ENCODE peak calls at places on chromosomes 6 and 20, in eight cellular contexts. One of them, this sample, is unnamed.

GRCh38 chr20:60354181-60354580 is 396.0 kb downstream of the CDH26 start:
- DNase-seq in brain microvascular endothelial cell: no peak
- DNase-seq in HFFc6: no peak
- DNase-seq in nephron progenitor cell: no peak
- DNase-seq in testis: no peak
- DNase-seq in neural progenitor cell: no peak
- DNase-seq in A549: no peak
- DNase-seq in activated CD4-positive, alpha-beta T cell treated with anti-CD3 and anti-CD28 coated beads for 48 hours: no peak
- DNase-seq in this sample: no peak

GRCh38 chr6:43867246-43867645 is 97.2 kb downstream of the VEGFA start:
- DNase-seq in brain microvascular endothelial cell: no peak
- DNase-seq in HFFc6: no peak
- DNase-seq in nephron progenitor cell: no peak
- DNase-seq in testis: no peak
- DNase-seq in neural progenitor cell: no peak
- DNase-seq in A549: no peak
- DNase-seq in activated CD4-positive, alpha-beta T cell treated with anti-CD3 and anti-CD28 coated beads for 48 hours: no peak
- DNase-seq in this sample: no peak

GRCh38 chr6:160160450-160160849 is 38.8 kb downstream of the SLC22A1 start:
- DNase-seq in brain microvascular endothelial cell: peak; percentile 44
- DNase-seq in HFFc6: no peak
- DNase-seq in nephron progenitor cell: no peak
- DNase-seq in testis: no peak
- DNase-seq in neural progenitor cell: no peak
- DNase-seq in A549: no peak
- DNase-seq in activated CD4-positive, alpha-beta T cell treated with anti-CD3 and anti-CD28 coated beads for 48 hours: no peak
- DNase-seq in this sample: peak; percentile 4

GRCh38 chr6:105136433-105137350 is 43.1 kb downstream of the POPDC3 start:
- DNase-seq in brain microvascular endothelial cell: peak; percentile 25
- DNase-seq in HFFc6: peak; percentile 31
- DNase-seq in nephron progenitor cell: peak; percentile 74
- DNase-seq in testis: peak; percentile 54
- DNase-seq in neural progenitor cell: peak; percentile 87
- DNase-seq in A549: peak; percentile 45
- DNase-seq in activated CD4-positive, alpha-beta T cell treated with anti-CD3 and anti-CD28 coated beads for 48 hours: peak; percentile 24
- DNase-seq in this sample: peak; percentile 84

GRCh38 chr20:57261488-57262243 is 4.8 kb downstream of the BMP7 start:
- DNase-seq in brain microvascular endothelial cell: no peak
- DNase-seq in HFFc6: no peak
- DNase-seq in nephron progenitor cell: no peak
- DNase-seq in testis: no peak
- DNase-seq in neural progenitor cell: peak; percentile 57
- DNase-seq in A549: no peak
- DNase-seq in activated CD4-positive, alpha-beta T cell treated with anti-CD3 and anti-CD28 coated beads for 48 hours: no peak
- DNase-seq in this sample: no peak

GRCh38 chr6:83216806-83217205 is 23.6 kb downstream of the RWDD2A start:
- DNase-seq in brain microvascular endothelial cell: peak; percentile 25
- DNase-seq in HFFc6: no peak
- DNase-seq in nephron progenitor cell: no peak
- DNase-seq in testis: no peak
- DNase-seq in neural progenitor cell: no peak
- DNase-seq in A549: no peak
- DNase-seq in activated CD4-positive, alpha-beta T cell treated with anti-CD3 and anti-CD28 coated beads for 48 hours: no peak
- DNase-seq in this sample: no peak

GRCh38 chr20:20327756-20328155 is 40.1 kb upstream of the INSM1 start:
- DNase-seq in brain microvascular endothelial cell: no peak
- DNase-seq in HFFc6: no peak
- DNase-seq in nephron progenitor cell: no peak
- DNase-seq in testis: no peak
- DNase-seq in neural progenitor cell: no peak
- DNase-seq in A549: peak; percentile 6
- DNase-seq in activated CD4-positive, alpha-beta T cell treated with anti-CD3 and anti-CD28 coated beads for 48 hours: no peak
- DNase-seq in this sample: no peak

GRCh38 chr20:25276533-25277050 is 28.7 kb downstream of the PYGB start:
- DNase-seq in brain microvascular endothelial cell: no peak
- DNase-seq in HFFc6: no peak
- DNase-seq in nephron progenitor cell: no peak
- DNase-seq in testis: peak; percentile 13
- DNase-seq in neural progenitor cell: no peak
- DNase-seq in A549: no peak
- DNase-seq in activated CD4-positive, alpha-beta T cell treated with anti-CD3 and anti-CD28 coated beads for 48 hours: no peak
- DNase-seq in this sample: no peak

GRCh38 chr20:44056010-44056698 is 130.8 kb downstream of the JPH2 start:
- DNase-seq in brain microvascular endothelial cell: peak; percentile 23
- DNase-seq in HFFc6: no peak
- DNase-seq in nephron progenitor cell: peak; percentile 46
- DNase-seq in testis: no peak
- DNase-seq in neural progenitor cell: peak; percentile 72
- DNase-seq in A549: peak; percentile 36
- DNase-seq in activated CD4-positive, alpha-beta T cell treated with anti-CD3 and anti-CD28 coated beads for 48 hours: peak; percentile 57
- DNase-seq in this sample: no peak

GRCh38 chr6:4637691-4638433 is 138.3 kb upstream of the CDYL start:
- DNase-seq in brain microvascular endothelial cell: peak; percentile 80
- DNase-seq in HFFc6: peak; percentile 86
- DNase-seq in nephron progenitor cell: no peak
- DNase-seq in testis: no peak
- DNase-seq in neural progenitor cell: no peak
- DNase-seq in A549: peak; percentile 10
- DNase-seq in activated CD4-positive, alpha-beta T cell treated with anti-CD3 and anti-CD28 coated beads for 48 hours: peak; percentile 65
- DNase-seq in this sample: no peak

GRCh38 chr6:42104807-42105713 is 37.4 kb downstream of the C6orf132 start:
- DNase-seq in brain microvascular endothelial cell: no peak
- DNase-seq in HFFc6: no peak
- DNase-seq in nephron progenitor cell: no peak
- DNase-seq in testis: peak; percentile 40
- DNase-seq in neural progenitor cell: no peak
- DNase-seq in A549: no peak
- DNase-seq in activated CD4-positive, alpha-beta T cell treated with anti-CD3 and anti-CD28 coated beads for 48 hours: no peak
- DNase-seq in this sample: no peak

GRCh38 chr6:13190391-13190790 is 137.9 kb downstream of the TBC1D7 start:
- DNase-seq in brain microvascular endothelial cell: no peak
- DNase-seq in HFFc6: no peak
- DNase-seq in nephron progenitor cell: no peak
- DNase-seq in testis: no peak
- DNase-seq in neural progenitor cell: no peak
- DNase-seq in A549: no peak
- DNase-seq in activated CD4-positive, alpha-beta T cell treated with anti-CD3 and anti-CD28 coated beads for 48 hours: no peak
- DNase-seq in this sample: no peak

GRCh38 chr20:24986436-24987015 is 6.0 kb downstream of the APMAP start:
- DNase-seq in brain microvascular endothelial cell: no peak
- DNase-seq in HFFc6: no peak
- DNase-seq in nephron progenitor cell: no peak
- DNase-seq in testis: no peak
- DNase-seq in neural progenitor cell: no peak
- DNase-seq in A549: no peak
- DNase-seq in activated CD4-positive, alpha-beta T cell treated with anti-CD3 and anti-CD28 coated beads for 48 hours: no peak
- DNase-seq in this sample: no peak

GRCh38 chr6:122654016-122654415 is 43.8 kb downstream of the PKIB start:
- DNase-seq in brain microvascular endothelial cell: no peak
- DNase-seq in HFFc6: no peak
- DNase-seq in nephron progenitor cell: no peak
- DNase-seq in testis: no peak
- DNase-seq in neural progenitor cell: no peak
- DNase-seq in A549: no peak
- DNase-seq in activated CD4-positive, alpha-beta T cell treated with anti-CD3 and anti-CD28 coated beads for 48 hours: no peak
- DNase-seq in this sample: no peak

GRCh38 chr6:34557228-34557627 is 1.1 kb upstream of the SPDEF start:
- DNase-seq in brain microvascular endothelial cell: no peak
- DNase-seq in HFFc6: no peak
- DNase-seq in nephron progenitor cell: no peak
- DNase-seq in testis: no peak
- DNase-seq in neural progenitor cell: no peak
- DNase-seq in A549: no peak
- DNase-seq in activated CD4-positive, alpha-beta T cell treated with anti-CD3 and anti-CD28 coated beads for 48 hours: no peak
- DNase-seq in this sample: no peak

GRCh38 chr6:90286884-90287488 is 9.7 kb downstream of the BACH2 start:
- DNase-seq in brain microvascular endothelial cell: peak; percentile 41
- DNase-seq in HFFc6: peak; percentile 6
- DNase-seq in nephron progenitor cell: peak; percentile 55
- DNase-seq in testis: peak; percentile 75
- DNase-seq in neural progenitor cell: peak; percentile 79
- DNase-seq in A549: peak; percentile 65
- DNase-seq in activated CD4-positive, alpha-beta T cell treated with anti-CD3 and anti-CD28 coated beads for 48 hours: peak; percentile 86
- DNase-seq in this sample: no peak

GRCh38 chr20:34815636-34816035 is 9.8 kb downstream of the NCOA6 start:
- DNase-seq in brain microvascular endothelial cell: no peak
- DNase-seq in HFFc6: no peak
- DNase-seq in nephron progenitor cell: no peak
- DNase-seq in testis: no peak
- DNase-seq in neural progenitor cell: no peak
- DNase-seq in A549: no peak
- DNase-seq in activated CD4-positive, alpha-beta T cell treated with anti-CD3 and anti-CD28 coated beads for 48 hours: no peak
- DNase-seq in this sample: no peak

GRCh38 chr6:160810238-160810637 is 108.2 kb downstream of the PLG start:
- DNase-seq in brain microvascular endothelial cell: no peak
- DNase-seq in HFFc6: no peak
- DNase-seq in nephron progenitor cell: no peak
- DNase-seq in testis: no peak
- DNase-seq in neural progenitor cell: no peak
- DNase-seq in A549: peak; percentile 61
- DNase-seq in activated CD4-positive, alpha-beta T cell treated with anti-CD3 and anti-CD28 coated beads for 48 hours: no peak
- DNase-seq in this sample: no peak

GRCh38 chr6:136920858-136921520 is 1.1 kb upstream of the SLC35D3 start:
- DNase-seq in brain microvascular endothelial cell: no peak
- DNase-seq in HFFc6: no peak
- DNase-seq in nephron progenitor cell: peak; percentile 48
- DNase-seq in testis: no peak
- DNase-seq in neural progenitor cell: peak; percentile 42
- DNase-seq in A549: no peak
- DNase-seq in activated CD4-positive, alpha-beta T cell treated with anti-CD3 and anti-CD28 coated beads for 48 hours: peak; percentile 27
- DNase-seq in this sample: peak; percentile 62

GRCh38 chr20:63974402-63975200 is 4.8 kb downstream of the SAMD10 start:
- DNase-seq in brain microvascular endothelial cell: no peak
- DNase-seq in HFFc6: no peak
- DNase-seq in nephron progenitor cell: no peak
- DNase-seq in testis: no peak
- DNase-seq in neural progenitor cell: no peak
- DNase-seq in A549: peak; percentile 36
- DNase-seq in activated CD4-positive, alpha-beta T cell treated with anti-CD3 and anti-CD28 coated beads for 48 hours: no peak
- DNase-seq in this sample: no peak

GRCh38 chr20:4889446-4889845 is 111.9 kb downstream of the SLC23A2 start:
- DNase-seq in brain microvascular endothelial cell: no peak
- DNase-seq in HFFc6: no peak
- DNase-seq in nephron progenitor cell: no peak
- DNase-seq in testis: no peak
- DNase-seq in neural progenitor cell: no peak
- DNase-seq in A549: no peak
- DNase-seq in activated CD4-positive, alpha-beta T cell treated with anti-CD3 and anti-CD28 coated beads for 48 hours: no peak
- DNase-seq in this sample: no peak

GRCh38 chr6:142926494-142927273 is 18.3 kb downstream of the HIVEP2 start:
- DNase-seq in brain microvascular endothelial cell: peak; percentile 89
- DNase-seq in HFFc6: peak; percentile 73
- DNase-seq in nephron progenitor cell: peak; percentile 83
- DNase-seq in testis: peak; percentile 90
- DNase-seq in neural progenitor cell: peak; percentile 80
- DNase-seq in A549: peak; percentile 74
- DNase-seq in activated CD4-positive, alpha-beta T cell treated with anti-CD3 and anti-CD28 coated beads for 48 hours: peak; percentile 75
- DNase-seq in this sample: peak; percentile 85

GRCh38 chr6:43287717-43288679 is 10.1 kb upstream of the SLC22A7 start:
- DNase-seq in brain microvascular endothelial cell: no peak
- DNase-seq in HFFc6: no peak
- DNase-seq in nephron progenitor cell: no peak
- DNase-seq in testis: no peak
- DNase-seq in neural progenitor cell: no peak
- DNase-seq in A549: no peak
- DNase-seq in activated CD4-positive, alpha-beta T cell treated with anti-CD3 and anti-CD28 coated beads for 48 hours: no peak
- DNase-seq in this sample: no peak

GRCh38 chr20:42688576-42688975 is 501.1 kb downstream of the PTPRT start:
- DNase-seq in brain microvascular endothelial cell: no peak
- DNase-seq in HFFc6: no peak
- DNase-seq in nephron progenitor cell: peak; percentile 69
- DNase-seq in testis: no peak
- DNase-seq in neural progenitor cell: peak; percentile 31
- DNase-seq in A549: no peak
- DNase-seq in activated CD4-positive, alpha-beta T cell treated with anti-CD3 and anti-CD28 coated beads for 48 hours: no peak
- DNase-seq in this sample: no peak

GRCh38 chr6:5782783-5783567 is 223.8 kb downstream of the NRN1 start:
- DNase-seq in brain microvascular endothelial cell: no peak
- DNase-seq in HFFc6: peak; percentile 0
- DNase-seq in nephron progenitor cell: no peak
- DNase-seq in testis: no peak
- DNase-seq in neural progenitor cell: no peak
- DNase-seq in A549: no peak
- DNase-seq in activated CD4-positive, alpha-beta T cell treated with anti-CD3 and anti-CD28 coated beads for 48 hours: no peak
- DNase-seq in this sample: no peak

GRCh38 chr6:2899596-2899995 is 3.5 kb downstream of the SERPINB9 start:
- DNase-seq in brain microvascular endothelial cell: no peak
- DNase-seq in HFFc6: no peak
- DNase-seq in nephron progenitor cell: no peak
- DNase-seq in testis: no peak
- DNase-seq in neural progenitor cell: no peak
- DNase-seq in A549: no peak
- DNase-seq in activated CD4-positive, alpha-beta T cell treated with anti-CD3 and anti-CD28 coated beads for 48 hours: peak; percentile 71
- DNase-seq in this sample: no peak

GRCh38 chr20:49886571-49887203 is 28.6 kb downstream of the SPATA2 start:
- DNase-seq in brain microvascular endothelial cell: no peak
- DNase-seq in HFFc6: no peak
- DNase-seq in nephron progenitor cell: no peak
- DNase-seq in testis: no peak
- DNase-seq in neural progenitor cell: no peak
- DNase-seq in A549: no peak
- DNase-seq in activated CD4-positive, alpha-beta T cell treated with anti-CD3 and anti-CD28 coated beads for 48 hours: no peak
- DNase-seq in this sample: no peak

GRCh38 chr20:56801991-56802740 is 173.1 kb downstream of the TFAP2C start:
- DNase-seq in brain microvascular endothelial cell: no peak
- DNase-seq in HFFc6: no peak
- DNase-seq in nephron progenitor cell: no peak
- DNase-seq in testis: no peak
- DNase-seq in neural progenitor cell: no peak
- DNase-seq in A549: peak; percentile 45
- DNase-seq in activated CD4-positive, alpha-beta T cell treated with anti-CD3 and anti-CD28 coated beads for 48 hours: no peak
- DNase-seq in this sample: no peak

GRCh38 chr6:12878741-12879140 is 162.2 kb downstream of the PHACTR1 start:
- DNase-seq in brain microvascular endothelial cell: no peak
- DNase-seq in HFFc6: no peak
- DNase-seq in nephron progenitor cell: no peak
- DNase-seq in testis: no peak
- DNase-seq in neural progenitor cell: no peak
- DNase-seq in A549: no peak
- DNase-seq in activated CD4-positive, alpha-beta T cell treated with anti-CD3 and anti-CD28 coated beads for 48 hours: no peak
- DNase-seq in this sample: no peak

GRCh38 chr6:42450314-42451145 is 1.2 kb downstream of the TRERF1 start:
- DNase-seq in brain microvascular endothelial cell: no peak
- DNase-seq in HFFc6: no peak
- DNase-seq in nephron progenitor cell: peak; percentile 30
- DNase-seq in testis: peak; percentile 55
- DNase-seq in neural progenitor cell: peak; percentile 58
- DNase-seq in A549: no peak
- DNase-seq in activated CD4-positive, alpha-beta T cell treated with anti-CD3 and anti-CD28 coated beads for 48 hours: peak; percentile 55
- DNase-seq in this sample: peak; percentile 61

GRCh38 chr6:30131947-30132497 is 3.9 kb upstream of the TRIM40 start:
- DNase-seq in brain microvascular endothelial cell: no peak
- DNase-seq in HFFc6: no peak
- DNase-seq in nephron progenitor cell: no peak
- DNase-seq in testis: no peak
- DNase-seq in neural progenitor cell: no peak
- DNase-seq in A549: no peak
- DNase-seq in activated CD4-positive, alpha-beta T cell treated with anti-CD3 and anti-CD28 coated beads for 48 hours: no peak
- DNase-seq in this sample: no peak

GRCh38 chr6:55892749-55893357 is 17.5 kb upstream of the BMP5 start:
- DNase-seq in brain microvascular endothelial cell: no peak
- DNase-seq in HFFc6: no peak
- DNase-seq in nephron progenitor cell: no peak
- DNase-seq in testis: no peak
- DNase-seq in neural progenitor cell: no peak
- DNase-seq in A549: no peak
- DNase-seq in activated CD4-positive, alpha-beta T cell treated with anti-CD3 and anti-CD28 coated beads for 48 hours: no peak
- DNase-seq in this sample: no peak

GRCh38 chr6:5453531-5453930 is 192.2 kb downstream of the FARS2 start:
- DNase-seq in brain microvascular endothelial cell: no peak
- DNase-seq in HFFc6: no peak
- DNase-seq in nephron progenitor cell: no peak
- DNase-seq in testis: no peak
- DNase-seq in neural progenitor cell: no peak
- DNase-seq in A549: no peak
- DNase-seq in activated CD4-positive, alpha-beta T cell treated with anti-CD3 and anti-CD28 coated beads for 48 hours: no peak
- DNase-seq in this sample: no peak

GRCh38 chr20:54645445-54646155 is 170.2 kb downstream of the DOK5 start:
- DNase-seq in brain microvascular endothelial cell: no peak
- DNase-seq in HFFc6: no peak
- DNase-seq in nephron progenitor cell: no peak
- DNase-seq in testis: no peak
- DNase-seq in neural progenitor cell: no peak
- DNase-seq in A549: no peak
- DNase-seq in activated CD4-positive, alpha-beta T cell treated with anti-CD3 and anti-CD28 coated beads for 48 hours: no peak
- DNase-seq in this sample: no peak